ENCODE peak calls at places on chromosomes 4 and X, in five cellular contexts. O is SK-N-SH; G is GM23248; K is right cardiac atrium; R is CD8-positive, alpha-beta memory T cell. Z is an unnamed sample. For H3K4me1, the result is how much of the 10 kb centered on the place peaks cover.

GRCh38 chrX:2500091-2500680 is 590 bp downstream of the DHRSX start:
- DNase-seq in O (peak), G (peak), K (peak), R (peak), Z (peak)

GRCh38 chr4:78954048-78954666 is 14.9 kb upstream of the PAQR3 start:
- DNase-seq in O (peak), G (peak), K (no peak), R (no peak), Z (no peak)

GRCh38 chr4:2267841-2268240 is 5.9 kb upstream of the MXD4 start:
- DNase-seq in O (no peak), G (no peak), K (peak), R (no peak), Z (no peak)

GRCh38 chrX:103879339-103879738 is 47.3 kb upstream of the RAB9B start:
- DNase-seq in O (no peak), G (peak), K (no peak), R (no peak), Z (no peak)

GRCh38 chrX:48086119-48086518 is 14.7 kb upstream of the ZNF630 start:
- DNase-seq in O (no peak), G (no peak), K (no peak), R (no peak), Z (peak)

GRCh38 chrX:48468247-48468671 is 1.8 kb downstream of the SLC38A5 start:
- DNase-seq in O (no peak), G (peak), K (no peak), R (no peak), Z (peak)

GRCh38 chrX:2708016-2708415 is 16.9 kb downstream of the CD99 start:
- DNase-seq in O (no peak), G (peak), K (no peak), R (no peak), Z (no peak)

GRCh38 chrX:9312922-9313867 is 151.7 kb upstream of the TBL1X start:
- DNase-seq in O (peak), G (no peak), K (peak), R (peak), Z (peak)

GRCh38 chrX:11143931-11144678 is 33.0 kb downstream of the HCCS start:
- DNase-seq in O (peak), G (peak), K (no peak), R (peak), Z (peak)

GRCh38 chr4:174429701-174430100 is 92.6 kb downstream of the HPGD start:
- DNase-seq in O (no peak), G (peak), K (no peak), R (no peak), Z (no peak)

GRCh38 chr4:130632731-130633604 is 1537.0 kb downstream of the C4orf33 start:
- DNase-seq in O (no peak), G (no peak), K (no peak), R (no peak), Z (no peak)

GRCh38 chr4:40888916-40889315 is 139.2 kb downstream of the NSUN7 start:
- DNase-seq in O (no peak), G (no peak), K (no peak), R (no peak), Z (no peak)

GRCh38 chrX:69079278-69079677 is 86.0 kb downstream of the PJA1 start:
- DNase-seq in O (no peak), G (peak), K (no peak), R (no peak), Z (no peak)

GRCh38 chr4:17324431-17324830 is 187.5 kb downstream of the QDPR start:
- DNase-seq in O (peak), G (peak), K (peak), R (peak), Z (peak)

GRCh38 chrX:42495139-42495538 is 282.8 kb downstream of the PPP1R2C start:
- DNase-seq in O (no peak), G (no peak), K (no peak), R (peak), Z (no peak)

GRCh38 chr4:150038335-150039076 is 39.7 kb upstream of the DCLK2 start:
- DNase-seq in O (no peak), G (no peak), K (no peak), R (no peak), Z (no peak)

GRCh38 chr4:17577660-17578481 is 873 bp downstream of the LAP3 start:
- DNase-seq in O (peak), G (peak), K (peak), R (peak), Z (peak)

GRCh38 chr4:174352405-174352804 is 68.7 kb downstream of the CEP44 start:
- DNase-seq in O (no peak), G (no peak), K (no peak), R (no peak), Z (no peak)

GRCh38 chr4:183971938-183972490 is 66.9 kb downstream of the STOX2 start:
- DNase-seq in O (no peak), G (no peak), K (peak), R (no peak), Z (no peak)

GRCh38 chr4:33104190-33104773 is 2384.1 kb downstream of the PCDH7 start:
- DNase-seq in O (no peak), G (no peak), K (no peak), R (no peak), Z (peak)

GRCh38 chr4:126735294-126736132 is 897.2 kb upstream of the INTU start:
- DNase-seq in O (no peak), G (no peak), K (no peak), R (no peak), Z (no peak)

GRCh38 chr4:112882286-112882685 is 167.2 kb upstream of the ANK2 start:
- DNase-seq in O (no peak), G (peak), K (no peak), R (no peak), Z (no peak)

GRCh38 chr4:95219109-95219508 is 329.7 kb downstream of the UNC5C start:
- DNase-seq in O (no peak), G (peak), K (no peak), R (no peak), Z (no peak)

GRCh38 chrX:276588-277171 is 4.5 kb upstream of the PLCXD1 start:
- DNase-seq in O (peak), G (peak), K (peak), R (no peak), Z (peak)

GRCh38 chrX:68045008-68045577 is 388.2 kb downstream of the OPHN1 start:
- DNase-seq in O (no peak), G (peak), K (no peak), R (no peak), Z (no peak)

DNA sequence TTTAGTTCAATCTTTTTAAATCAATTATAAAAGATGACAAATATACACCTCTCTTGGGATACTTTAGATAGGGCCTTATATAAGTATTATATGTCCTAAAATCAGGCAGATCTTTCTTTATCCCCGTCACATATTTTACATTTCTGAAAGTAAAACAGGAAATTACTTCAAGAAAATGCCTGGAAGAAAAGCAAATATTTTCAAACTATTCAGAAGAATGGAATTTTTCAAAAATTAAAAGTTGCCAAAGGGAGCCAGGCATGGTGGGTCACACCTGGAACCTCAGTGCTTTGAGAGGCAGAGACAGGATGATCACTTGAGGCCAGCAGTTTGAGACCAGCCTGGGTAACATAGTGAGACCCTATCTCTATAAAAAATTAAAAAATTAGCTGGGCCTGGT is 34.4 kb downstream of the MGARP start:
- DNase-seq in O (no peak), G (peak), K (no peak), R (no peak), Z (no peak)
- H3K4me1 ChIP-seq in O (under half), G (under half), K (under half), R (under half), Z (under half)

GRCh38 chr4:11485926-11486325 is 57.2 kb upstream of the HS3ST1 start:
- DNase-seq in O (no peak), G (no peak), K (no peak), R (no peak), Z (no peak)
- H3K4me1 ChIP-seq in O (under half), G (under half), K (under half), R (under half), Z (under half)

GRCh38 chr4:182562350-182562749 is 319.1 kb downstream of the TENM3 start:
- DNase-seq in O (no peak), G (no peak), K (no peak), R (no peak), Z (no peak)
- H3K4me1 ChIP-seq in O (under half), G (under half), K (under half), R (under half), Z (under half)

GRCh38 chr4:15677507-15677988 is 4.1 kb upstream of the FAM200B start:
- DNase-seq in O (no peak), G (peak), K (no peak), R (no peak), Z (peak)
- H3K4me1 ChIP-seq in O (under half), G (under half), K (under half), R (under half), Z (under half)

GRCh38 chrX:76064825-76065224 is 108.0 kb upstream of the PBDC1 start:
- DNase-seq in O (no peak), G (no peak), K (no peak), R (no peak), Z (no peak)
- H3K4me1 ChIP-seq in O (under half), G (under half), K (under half), R (under half), Z (under half)

GRCh38 chr4:87071401-87071800 is 136.6 kb downstream of the AFF1 start:
- DNase-seq in O (no peak), G (no peak), K (no peak), R (no peak), Z (no peak)
- H3K4me1 ChIP-seq in O (under half), G (under half), K (under half), R (under half), Z (under half)

GRCh38 chr4:185834778-185835177 is 22.8 kb upstream of the SORBS2 start:
- DNase-seq in O (no peak), G (no peak), K (no peak), R (no peak), Z (no peak)
- H3K4me1 ChIP-seq in O (under half), G (under half), K (under half), R (under half), Z (under half)

Z was measured in small intestine.